ENCODE peak calls at places on chromosomes 5 and 9, in ten cellular contexts. Z is M059J, J is RWPE2, L is kidney tubule cell, R is HFF-Myc, S is NCI-H774, X is heart right ventricle, H is natural killer cell, T is NCI-H2171, C is memory B cell. W is an unnamed sample.

GRCh38 chr9:101418518-101419111 is 17.0 kb downstream of the ALDOB start:
- DNase-seq in T (no peak), X (no peak), H (no peak), J (no peak), Z (peak; percentile 21), R (no peak), C (no peak), S (no peak), L (peak; percentile 22), W (no peak)

GRCh38 chr9:126157409-126157808 is 169.2 kb upstream of the MVB12B start:
- DNase-seq in S (no peak), H (no peak), L (no peak), J (no peak), Z (no peak), R (no peak), C (no peak), T (no peak), X (no peak), W (no peak)

GRCh38 chr9:136207616-136208015 is 2.7 kb upstream of the LHX3 start:
- DNase-seq in T (no peak), X (no peak), L (no peak), H (no peak), Z (no peak), S (no peak), J (no peak), R (no peak), C (no peak), W (no peak)

GRCh38 chr5:172707285-172708182 is 63.5 kb downstream of the DUSP1 start:
- DNase-seq in S (no peak), J (no peak), R (peak; percentile 49), H (no peak), C (no peak), L (peak; percentile 76), T (peak; percentile 69), X (no peak), Z (peak; percentile 79), W (no peak)

GRCh38 chr9:16192403-16193017 is 639.7 kb downstream of the CCDC171 start:
- DNase-seq in S (no peak), Z (no peak), C (no peak), T (no peak), L (no peak), R (no peak), J (no peak), X (no peak), H (no peak), W (no peak)

GRCh38 chr5:137035480-137035878 is 463.6 kb downstream of the SPOCK1 start:
- DNase-seq in Z (peak; percentile 65), X (no peak), R (no peak), C (no peak), J (no peak), T (no peak), S (no peak), H (no peak), L (peak; percentile 30), W (no peak)

GRCh38 chr9:85742630-85742928 is 825 bp upstream of the AGTPBP1 start:
- DNase-seq in T (no peak), S (no peak), R (no peak), L (no peak), H (no peak), Z (no peak), J (no peak), X (no peak), C (no peak), W (no peak)

GRCh38 chr5:82058710-82059109 is 86.9 kb downstream of the ATG10 start:
- DNase-seq in C (no peak), T (no peak), Z (no peak), R (no peak), H (no peak), J (no peak), X (no peak), S (no peak), L (no peak), W (no peak)

W was measured in T1000.